ENCODE peak calls at places on chromosomes 2 and 18, in six cellular contexts. X is heart left ventricle, U is IMR-90, F is RWPE2, O is stomach, Y is mammary epithelial cell. R is an unnamed sample.

GRCh38 chr2:8413589-8414135 is 268.2 kb upstream of the ID2 start:
- DNase-seq in O (peak; percentile 59), Y (no peak), X (no peak), U (peak; percentile 17), F (no peak), R (no peak)

GRCh38 chr2:65662654-65663432 is 230.4 kb upstream of the SPRED2 start:
- DNase-seq in F (no peak), O (no peak), X (no peak), Y (peak; percentile 78), U (peak; percentile 93), R (no peak)

GRCh38 chr18:58290059-58290747 is 246.2 kb downstream of the NEDD4L start:
- DNase-seq in X (no peak), U (peak; percentile 80), Y (no peak), O (no peak), F (no peak), R (no peak)

GRCh38 chr2:183250061-183250460 is 125.8 kb downstream of the NUP35 start:
- DNase-seq in F (no peak), Y (peak; percentile 75), U (no peak), O (no peak), X (no peak), R (no peak)

GRCh38 chr2:218516614-218517013 is 51.5 kb downstream of the USP37 start:
- DNase-seq in O (no peak), U (peak; percentile 5), F (no peak), Y (no peak), X (no peak), R (no peak)

GRCh38 chr18:46182633-46183401 is 78.6 kb downstream of the HAUS1 start:
- DNase-seq in U (peak; percentile 34), F (no peak), Y (no peak), X (no peak), O (peak; percentile 20), R (no peak)

GRCh38 chr2:138670734-138671133 is 109.5 kb downstream of the NXPH2 start:
- DNase-seq in Y (no peak), X (no peak), O (no peak), F (no peak), U (no peak), R (no peak)

GRCh38 chr2:70062270-70062669 is 25.0 kb upstream of the PCBP1 start:
- DNase-seq in F (no peak), U (no peak), X (no peak), O (no peak), Y (no peak), R (no peak)

GRCh38 chr2:145874466-145874865 is 1354.5 kb upstream of the ZEB2 start:
- DNase-seq in U (peak; percentile 64), O (no peak), Y (peak; percentile 54), F (no peak), X (no peak), R (no peak)

GRCh38 chr2:142041105-142041504 is 89.7 kb downstream of the LRP1B start:
- DNase-seq in Y (peak; percentile 55), U (no peak), F (no peak), O (no peak), X (no peak), R (no peak)

GRCh38 chr2:157168501-157168900 is 89.0 kb upstream of the GALNT5 start:
- DNase-seq in X (no peak), F (no peak), Y (no peak), O (no peak), U (peak; percentile 47), R (no peak)

GRCh38 chr2:127558911-127559310 is 23.4 kb downstream of the MYO7B start:
- DNase-seq in Y (no peak), U (no peak), F (no peak), O (peak; percentile 13), X (no peak), R (no peak)

GRCh38 chr2:9335322-9335754 is 88.0 kb downstream of the ITGB1BP1 start:
- DNase-seq in Y (no peak), O (no peak), F (no peak), U (no peak), X (no peak), R (no peak)

GRCh38 chr2:9226458-9227380 is 20.1 kb downstream of the ASAP2 start:
- DNase-seq in X (no peak), U (no peak), O (no peak), F (no peak), Y (no peak), R (no peak)

DNA sequence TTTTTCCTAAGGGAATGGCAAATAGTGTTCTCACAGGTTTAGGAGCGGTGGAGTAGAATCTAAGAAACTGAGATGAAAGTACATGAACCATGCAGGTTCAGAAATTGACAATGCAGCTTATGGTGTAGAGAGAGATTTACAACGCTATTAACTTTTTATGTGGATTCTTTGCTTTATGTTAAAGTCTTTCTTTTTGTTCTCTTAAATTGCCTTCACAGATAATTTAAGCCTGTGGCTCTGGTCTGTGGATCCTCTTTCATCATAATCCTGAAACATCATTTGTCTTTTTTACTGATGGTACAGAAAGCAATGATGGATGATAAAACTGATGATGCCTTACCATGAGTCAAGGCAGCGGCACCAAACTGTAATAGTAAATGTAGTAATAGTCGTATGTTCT is 30.3 kb downstream of the SOCS6 start:
- DNase-seq in F (no peak), U (no peak), X (no peak), Y (no peak), O (no peak), R (no peak)
- H3K4me1 ChIP-seq in F (peaks cover 13% of the 10 kb centered on the region), U (peaks cover 5% of the 10 kb centered on the region), X (no peaks in the 10 kb centered on the region), Y (no peaks in the 10 kb centered on the region), O (no peaks in the 10 kb centered on the region), R (peaks cover 4% of the 10 kb centered on the region)

GRCh38 chr2:113979172-113980128 is 89.6 kb downstream of the ACTR3 start:
- DNase-seq in X (no peak), U (no peak), Y (no peak), O (no peak), F (no peak), R (no peak)
- TF ChIP-seq CTCF in X (peak; percentile 41), U (peak; percentile 48), Y (peak; percentile 34), O (no peak), F (peak; percentile 21), R (peak; percentile 57)

DNA sequence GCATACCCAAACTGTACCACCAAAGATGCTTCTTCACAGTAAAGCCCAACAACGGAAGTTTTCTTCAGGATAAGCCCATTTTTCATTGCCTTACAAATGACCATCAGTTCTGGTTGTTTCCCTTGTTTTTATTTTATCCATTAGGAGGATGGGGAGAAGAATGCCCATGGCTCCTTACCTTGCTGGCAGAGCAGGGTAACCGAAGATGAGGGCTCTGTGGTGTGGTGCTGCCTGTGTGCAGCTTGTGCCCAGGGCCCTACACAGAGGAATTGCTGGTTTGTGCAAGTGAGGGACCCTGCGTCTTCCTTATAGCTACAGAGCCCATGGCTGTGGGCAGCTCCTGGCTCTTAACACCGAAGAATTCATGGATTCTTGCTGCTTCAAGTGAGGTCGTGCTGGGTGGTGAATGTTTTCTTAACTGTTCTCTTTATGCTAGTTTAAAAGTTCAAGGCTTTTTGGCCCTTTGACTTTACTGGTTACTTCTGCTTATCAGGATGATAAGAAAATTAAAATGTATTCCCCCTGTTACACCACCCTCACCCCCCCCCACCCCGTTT is 110.6 kb downstream of the MAP4K4 start:
- DNase-seq in Y (no peak), O (no peak), F (no peak), X (no peak), U (no peak), R (no peak)
- H3K4me1 ChIP-seq in Y (peaks cover 40% of the 10 kb centered on the region), O (peaks cover 25% of the 10 kb centered on the region), F (peaks cover 41% of the 10 kb centered on the region), X (peaks cover 37% of the 10 kb centered on the region), U (peaks cover 29% of the 10 kb centered on the region), R (peaks cover 29% of the 10 kb centered on the region)

DNA sequence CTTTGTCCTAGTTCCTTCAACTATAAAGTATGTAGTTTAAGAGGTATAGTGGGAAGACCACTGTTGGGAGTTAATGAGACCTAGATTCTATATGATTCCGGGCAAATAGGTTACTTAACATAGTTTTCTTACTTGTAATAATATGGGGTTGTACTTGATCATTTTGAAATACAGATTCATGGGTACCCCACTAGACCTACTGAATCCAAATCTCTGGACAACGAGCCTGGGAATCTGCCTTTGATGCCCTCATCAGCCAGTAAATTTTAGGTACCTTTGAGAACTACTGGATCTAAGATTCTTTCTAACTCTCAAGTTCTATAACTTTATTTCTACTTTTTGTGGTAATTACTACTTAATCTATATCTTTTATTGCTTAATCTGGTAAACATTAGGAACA is 6.6 kb downstream of the BMPR2 start:
- DNase-seq in Y (no peak), X (no peak), U (no peak), F (no peak), O (no peak), R (no peak)
- TF ChIP-seq CTCF in Y (no peak), X (no peak), U (no peak), F (no peak), O (no peak), R (no peak)

DNA sequence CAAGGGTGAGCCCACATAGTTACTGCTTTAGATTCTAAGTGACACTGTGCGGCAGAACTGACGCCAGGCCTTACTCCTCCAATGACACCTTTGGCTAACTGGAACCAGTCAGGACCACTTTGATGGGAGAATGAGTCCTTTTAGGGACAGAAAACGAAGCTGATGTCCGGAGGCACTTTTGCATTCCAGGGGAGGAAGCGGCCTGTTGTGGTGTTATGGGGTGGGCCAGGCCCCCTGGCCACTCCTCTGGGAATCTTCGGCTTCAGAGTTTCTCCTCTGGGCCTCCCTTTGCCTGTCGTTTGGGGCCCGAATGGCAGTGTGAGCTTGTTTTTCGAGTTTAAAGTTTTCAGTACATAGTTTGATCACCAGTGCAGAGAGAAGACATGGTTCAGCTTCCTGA is 65.9 kb downstream of the MBP start:
- DNase-seq in O (no peak), U (no peak), X (no peak), F (no peak), Y (no peak), R (no peak)
- H3K4me1 ChIP-seq in O (peaks cover 66% of the 10 kb centered on the region), U (peaks cover 48% of the 10 kb centered on the region), X (peaks cover 33% of the 10 kb centered on the region), F (peaks cover 69% of the 10 kb centered on the region), Y (peaks cover 77% of the 10 kb centered on the region), R (peaks cover 73% of the 10 kb centered on the region)

DNA sequence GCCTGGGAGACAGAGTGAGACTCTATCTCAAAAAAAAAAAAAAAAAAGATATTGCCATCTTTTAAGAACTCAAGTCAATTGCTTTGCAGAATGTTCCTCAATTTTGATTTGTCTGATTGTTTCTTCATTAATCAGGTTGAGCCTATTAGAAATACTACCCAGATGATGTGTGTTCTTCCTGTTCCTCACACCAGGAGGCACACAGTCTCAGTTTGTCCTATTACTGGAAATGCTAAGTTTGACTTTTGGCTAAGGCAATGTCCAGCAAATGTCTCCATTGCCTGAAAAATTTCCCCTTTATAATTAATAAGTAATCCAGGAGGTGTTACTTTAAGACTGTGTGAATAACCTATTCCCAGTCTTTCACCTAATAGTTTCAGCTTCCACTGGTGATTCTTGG is 28.4 kb downstream of the BOLA3 start:
- DNase-seq in F (no peak), Y (no peak), U (no peak), O (no peak), X (no peak), R (no peak)
- TF ChIP-seq CTCF in F (no peak), Y (peak; percentile 38), U (no peak), O (no peak), X (no peak), R (no peak)

DNA sequence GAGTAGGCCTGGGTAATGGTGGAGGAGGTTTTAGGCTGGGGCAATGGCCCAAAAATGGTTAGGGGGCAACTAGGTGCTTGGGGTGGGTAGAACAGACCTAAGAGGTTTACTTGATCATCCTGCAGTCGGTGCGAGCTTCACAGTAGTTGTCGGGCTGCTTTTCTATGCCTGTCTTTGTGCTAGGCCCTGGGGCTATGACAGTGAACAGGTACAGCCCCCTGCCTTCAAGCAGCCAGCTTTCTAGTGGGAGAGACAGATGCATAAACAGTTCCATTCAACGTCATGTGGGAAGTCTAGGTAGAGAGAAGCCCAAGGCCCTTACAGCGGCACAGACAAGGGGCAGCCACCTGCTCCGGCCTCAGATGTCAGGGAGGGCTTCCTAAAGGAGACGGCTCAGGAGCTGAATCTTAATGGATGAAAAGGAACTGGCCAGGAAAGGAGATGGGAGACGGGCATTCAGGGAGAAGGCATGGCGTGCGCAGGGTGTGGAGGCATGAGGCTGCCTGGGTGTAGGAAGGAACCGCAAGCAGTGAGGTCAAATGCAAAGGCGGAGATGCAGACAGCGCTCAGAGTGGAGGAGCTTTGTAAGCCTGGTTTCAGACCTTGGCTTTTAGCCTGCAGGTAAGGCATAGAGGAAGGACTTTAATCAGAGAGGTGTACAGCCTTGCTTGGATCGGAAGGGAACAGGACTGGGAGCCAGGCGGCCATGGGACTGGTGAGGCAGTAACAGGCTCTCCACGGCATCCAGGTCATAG is 6.0 kb downstream of the CTIF start:
- DNase-seq in O (no peak), U (no peak), F (no peak), X (no peak), Y (no peak), R (no peak)
- H3K4me1 ChIP-seq in O (peaks cover 21% of the 10 kb centered on the region), U (peaks cover 56% of the 10 kb centered on the region), F (peaks cover 58% of the 10 kb centered on the region), X (peaks cover 31% of the 10 kb centered on the region), Y (peaks cover 76% of the 10 kb centered on the region), R (peaks cover 43% of the 10 kb centered on the region)

R was measured in upper lobe of right lung.